ENCODE peak calls at places on chromosomes 1 and 21, in seven cellular contexts. H, Y, I, V, J, U and Z are unnamed samples.

GRCh38 chr1:65066379-65066765 is 81.6 kb upstream of the AK4 start:
- DNase-seq in J (no peak), Y (no peak), I (no peak), H (no peak), U (no peak), V (no peak), Z (no peak)

GRCh38 chr21:38321568-38321967 is 64.8 kb downstream of the KCNJ15 start:
- DNase-seq in Y (no peak), U (no peak), J (no peak), H (peak), V (no peak), I (no peak), Z (no peak)

GRCh38 chr1:12443151-12443550 is 174.9 kb downstream of the DHRS3 start:
- DNase-seq in H (no peak), U (no peak), I (no peak), Y (no peak), V (no peak), J (no peak), Z (no peak)

GRCh38 chr21:36705679-36706481 is 7.0 kb downstream of the SIM2 start:
- DNase-seq in I (no peak), Y (no peak), J (no peak), U (no peak), V (no peak), H (peak), Z (peak)

GRCh38 chr1:92747735-92748134 is 37.2 kb downstream of the EVI5 start:
- DNase-seq in Y (no peak), V (peak), J (no peak), U (no peak), I (no peak), H (no peak), Z (no peak)

GRCh38 chr1:55579332-55579996 is 364.3 kb upstream of the USP24 start:
- DNase-seq in Y (no peak), J (no peak), U (no peak), I (no peak), V (no peak), H (no peak), Z (no peak)

GRCh38 chr1:21913258-21913657 is 23.9 kb downstream of the HSPG2 start:
- DNase-seq in U (no peak), V (no peak), I (no peak), Y (no peak), J (no peak), H (no peak), Z (no peak)

GRCh38 chr1:226548281-226549093 is at the start of gene STUM:
- DNase-seq in J (no peak), V (no peak), I (no peak), U (no peak), Y (peak), H (no peak), Z (no peak)

GRCh38 chr1:29383972-29384371 is 147.7 kb downstream of the PTPRU start:
- DNase-seq in V (no peak), Y (no peak), H (peak), U (no peak), J (no peak), I (no peak), Z (no peak)

GRCh38 chr1:8595919-8596318 is 221.5 kb downstream of the RERE start:
- DNase-seq in I (no peak), J (no peak), U (no peak), Y (no peak), V (no peak), H (no peak), Z (no peak)

GRCh38 chr1:61358770-61359455 is 276.6 kb downstream of the NFIA start:
- DNase-seq in H (no peak), V (no peak), U (no peak), J (no peak), I (no peak), Y (no peak), Z (no peak)

GRCh38 chr1:43706598-43707190 is 642 bp upstream of the ST3GAL3 start:
- DNase-seq in U (no peak), H (no peak), I (no peak), Y (no peak), V (no peak), J (no peak), Z (peak)

GRCh38 chr1:231200417-231201031 is 38.7 kb downstream of the TRIM67 start:
- DNase-seq in U (no peak), I (no peak), J (no peak), Y (no peak), H (no peak), V (no peak), Z (no peak)

GRCh38 chr1:20588634-20589225 is at the start of gene CDA:
- DNase-seq in J (no peak), H (no peak), Y (no peak), V (no peak), I (no peak), U (no peak), Z (peak)

GRCh38 chr21:40208206-40208950 is 341.1 kb downstream of the PCP4 start:
- DNase-seq in Y (no peak), I (no peak), J (no peak), H (no peak), U (no peak), V (no peak), Z (no peak)

GRCh38 chr1:14806772-14807171 is 208.3 kb downstream of the KAZN start:
- DNase-seq in H (no peak), I (no peak), U (no peak), Y (no peak), J (no peak), V (no peak), Z (no peak)

GRCh38 chr1:170162385-170163226 is 16.8 kb downstream of the NTMT2 start:
- DNase-seq in U (no peak), I (no peak), H (peak), J (peak), V (peak), Y (no peak), Z (no peak)

GRCh38 chr1:215637041-215637573 is 70.0 kb downstream of the KCTD3 start:
- DNase-seq in H (peak), I (no peak), Y (no peak), J (no peak), U (no peak), V (no peak), Z (peak)

GRCh38 chr1:26853600-26853999 is 9.3 kb upstream of the SFN start:
- DNase-seq in V (no peak), H (no peak), J (no peak), Y (no peak), I (no peak), U (no peak), Z (no peak)

GRCh38 chr1:168135982-168136708 is 585 bp downstream of the GPR161 start:
- DNase-seq in Y (no peak), H (no peak), V (no peak), U (no peak), I (no peak), J (no peak), Z (no peak)

GRCh38 chr1:28437924-28438699 is 67.7 kb upstream of the RCC1 start:
- DNase-seq in H (peak), I (no peak), J (peak), U (peak), V (peak), Y (no peak), Z (peak)

GRCh38 chr1:10324627-10325026 is 74.2 kb upstream of the PGD start:
- DNase-seq in I (no peak), H (no peak), V (no peak), U (no peak), Y (no peak), J (no peak), Z (no peak)

GRCh38 chr21:44907966-44908364 is 12.7 kb downstream of the ITGB2 start:
- DNase-seq in U (no peak), Y (no peak), I (no peak), V (peak), J (no peak), H (no peak), Z (no peak)

GRCh38 chr1:1004780-1005697 is 5.1 kb upstream of the HES4 start:
- DNase-seq in Y (no peak), H (peak), I (no peak), J (no peak), V (no peak), U (peak), Z (peak)

GRCh38 chr1:213985181-213986019 is 2.4 kb upstream of the PROX1 start:
- DNase-seq in V (no peak), J (no peak), U (no peak), I (no peak), H (no peak), Y (no peak), Z (peak)

GRCh38 chr1:6486433-6487011 is 4.9 kb downstream of the PLEKHG5 start:
- DNase-seq in Y (peak), J (peak), V (peak), H (no peak), I (peak), U (peak), Z (peak)

GRCh38 chr1:40872266-40872665 is 10.1 kb upstream of the CITED4 start:
- DNase-seq in J (no peak), V (no peak), Y (no peak), U (no peak), H (no peak), I (no peak), Z (no peak)

GRCh38 chr1:174954686-174955669 is 44.8 kb upstream of the CACYBP start:
- DNase-seq in H (no peak), U (no peak), V (no peak), Y (no peak), I (no peak), J (no peak), Z (no peak)

GRCh38 chr1:110617589-110617988 is 11.4 kb upstream of the KCNA2 start:
- DNase-seq in J (no peak), I (no peak), H (no peak), U (no peak), Y (no peak), V (no peak), Z (no peak)

GRCh38 chr1:243582321-243582720 is 267.7 kb downstream of the AKT3 start:
- DNase-seq in Y (no peak), V (no peak), H (no peak), I (no peak), U (no peak), J (no peak), Z (no peak)

GRCh38 chr1:233614743-233615521 is 1.0 kb downstream of the KCNK1 start:
- DNase-seq in V (no peak), Y (no peak), H (no peak), U (no peak), J (no peak), I (no peak), Z (peak)

GRCh38 chr1:33343539-33343938 is 22.6 kb upstream of the A3GALT2 start:
- DNase-seq in V (no peak), J (no peak), H (peak), U (no peak), Y (no peak), I (no peak), Z (no peak)

GRCh38 chr1:89780721-89781120 is 40.1 kb upstream of the LRRC8D start:
- DNase-seq in H (no peak), Y (peak), I (no peak), V (no peak), U (no peak), J (peak), Z (no peak)

GRCh38 chr1:226181996-226182714 is 4.4 kb downstream of the ACBD3 start:
- DNase-seq in V (peak), Y (no peak), H (no peak), U (peak), I (no peak), J (peak), Z (peak)